ENCODE peak calls at places on chromosomes 12 and 14, in five cellular contexts. H is cardiac muscle cell; L is CD8-positive, alpha-beta T cell; K is OCI-LY7; S is tibial artery. M is an unnamed sample.

GRCh38 chr12:84912191-84913142 is at the start of gene SLC6A15:
- DNase-seq in S (peak), H (peak), L (no peak), K (no peak), M (peak)

GRCh38 chr12:131944601-131945251 is 5.0 kb upstream of the EP400 start:
- DNase-seq in K (no peak), L (no peak), H (no peak), S (no peak), M (no peak)

GRCh38 chr12:65449400-65449799 is 170.9 kb downstream of the MSRB3 start:
- DNase-seq in K (no peak), S (no peak), H (no peak), L (no peak), M (no peak)

GRCh38 chr12:101706403-101706802 is 9.0 kb downstream of the CHPT1 start:
- DNase-seq in L (no peak), K (no peak), H (no peak), S (no peak), M (no peak)

GRCh38 chr12:113239811-113240331 is 18.6 kb downstream of the TPCN1 start:
- DNase-seq in L (no peak), H (peak), K (no peak), S (no peak), M (no peak)

GRCh38 chr12:109880049-109880931 is at the start of gene GLTP:
- DNase-seq in L (peak), S (peak), H (peak), K (peak), M (no peak)

GRCh38 chr14:32244404-32244803 is 41.3 kb upstream of the RNU6-8 start:
- DNase-seq in L (no peak), H (peak), K (no peak), S (no peak), M (no peak)

GRCh38 chr14:68790656-68791077 is 2.2 kb downstream of the ZFP36L1 start:
- DNase-seq in K (peak), H (no peak), L (peak), S (no peak), M (no peak)

GRCh38 chr12:11729439-11730150 is 80.1 kb downstream of the ETV6 start:
- DNase-seq in S (no peak), L (no peak), H (no peak), K (peak), M (no peak)

GRCh38 chr12:115871714-115872113 is 405.8 kb downstream of the MED13L start:
- DNase-seq in L (no peak), S (no peak), K (peak), H (peak), M (peak)

GRCh38 chr14:97878727-97879126 is 1081.5 kb downstream of the VRK1 start:
- DNase-seq in L (peak), H (no peak), K (no peak), S (peak), M (no peak)

GRCh38 chr14:89417469-89418225 is 614 bp upstream of the FOXN3 start:
- DNase-seq in L (peak), S (peak), K (peak), H (peak), M (peak)

GRCh38 chr12:25546318-25546717 is 6.8 kb downstream of the LMNTD1 start:
- DNase-seq in S (no peak), L (no peak), H (no peak), K (no peak), M (no peak)
- H3K27ac ChIP-seq in S (no peak), L (no peak), H (no peak), K (no peak), M (no peak)

DNA sequence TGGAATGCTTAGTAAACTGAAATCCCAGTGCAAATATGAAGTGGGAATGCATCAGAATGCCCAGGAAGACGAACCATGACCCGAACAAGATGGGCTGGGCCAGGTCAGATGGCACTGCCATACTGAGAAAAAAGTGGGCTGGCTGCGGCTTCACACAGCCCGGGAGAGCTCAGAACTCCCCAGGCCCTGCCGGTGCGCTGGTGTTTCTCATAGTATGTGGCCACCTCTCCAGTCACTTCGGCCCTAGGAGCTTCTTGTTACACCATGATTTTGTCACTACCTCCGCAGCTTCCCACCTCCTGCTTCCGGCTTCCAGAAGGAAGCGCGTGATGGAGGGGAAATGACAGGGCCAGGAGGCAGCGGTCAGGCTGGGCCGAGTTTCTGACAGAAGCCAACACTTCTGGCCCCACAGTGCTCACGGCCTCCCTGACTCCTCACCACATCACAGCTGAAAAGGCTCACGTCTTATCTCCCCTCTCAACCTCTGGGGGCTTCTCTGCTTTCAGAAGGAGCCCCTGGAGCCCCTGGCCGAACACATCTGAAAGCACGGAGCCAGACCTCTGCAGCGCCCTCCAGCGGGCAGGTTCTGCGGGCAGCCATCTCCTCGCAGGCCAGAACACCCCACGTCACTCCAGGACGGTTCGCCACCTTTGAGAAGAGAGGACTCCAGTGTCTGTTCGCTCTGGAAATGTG is 30.7 kb downstream of the DAD1 start:
- DNase-seq in L (no peak), K (peak), S (no peak), H (no peak), M (no peak)
- TF ChIP-seq CTCF in L (peak), K (peak), S (no peak), H (peak), M (peak)

GRCh38 chr14:75981826-75982723 is at the start of gene TGFB3:
- DNase-seq in S (peak), H (peak), L (peak), K (peak), M (peak)

GRCh38 chr14:75979641-75980422 is 2.0 kb downstream of the TGFB3 start:
- DNase-seq in K (no peak), S (peak), L (no peak), H (no peak), M (no peak)

GRCh38 chr14:75981426-75981825 is 369 bp downstream of the TGFB3 start:
- DNase-seq in H (peak), K (peak), S (peak), L (no peak), M (no peak)

GRCh38 chr14:75979071-75979571 is 2.7 kb downstream of the TGFB3 start:
- DNase-seq in K (peak), S (peak), H (peak), L (no peak), M (no peak)

DNA sequence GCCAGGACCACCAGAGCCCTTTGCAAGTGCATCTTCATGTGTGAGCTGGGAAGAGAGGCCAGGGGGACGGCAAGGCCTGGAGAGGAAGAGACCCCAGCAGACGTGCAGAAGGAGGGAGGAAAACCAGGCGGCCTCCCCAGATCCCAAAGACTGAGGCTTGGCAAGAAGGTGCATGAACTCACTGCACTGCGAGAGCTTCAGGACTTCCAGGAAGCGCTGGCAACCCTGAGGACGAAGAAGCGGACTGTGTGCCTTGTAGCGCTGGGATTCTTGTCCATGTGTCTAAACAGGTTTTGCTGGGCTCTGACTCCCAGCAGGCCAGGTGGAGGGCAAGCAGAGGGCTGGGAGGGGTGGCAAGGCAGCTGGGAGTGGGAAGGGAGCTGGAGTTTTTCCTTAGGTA is 939 bp downstream of the TGFB3 start:
- DNase-seq in S (peak), K (no peak), H (no peak), L (no peak), M (no peak)
- H3K27ac ChIP-seq in S (peak), K (no peak), H (no peak), L (no peak), M (no peak)

GRCh38 chr12:9112076-9112853 is 3.5 kb downstream of the A2M start:
- DNase-seq in L (no peak), H (no peak), S (no peak), K (no peak), M (no peak)

GRCh38 chr12:9115731-9116689 is at the start of gene A2M:
- DNase-seq in L (no peak), H (peak), K (no peak), S (peak), M (no peak)

GRCh38 chr12:9113987-9114309 is 1.8 kb downstream of the A2M start:
- DNase-seq in H (no peak), K (no peak), L (no peak), S (no peak), M (no peak)

GRCh38 chr12:9113296-9113986 is 2.3 kb downstream of the A2M start:
- DNase-seq in K (no peak), S (no peak), L (no peak), H (no peak), M (no peak)

DNA sequence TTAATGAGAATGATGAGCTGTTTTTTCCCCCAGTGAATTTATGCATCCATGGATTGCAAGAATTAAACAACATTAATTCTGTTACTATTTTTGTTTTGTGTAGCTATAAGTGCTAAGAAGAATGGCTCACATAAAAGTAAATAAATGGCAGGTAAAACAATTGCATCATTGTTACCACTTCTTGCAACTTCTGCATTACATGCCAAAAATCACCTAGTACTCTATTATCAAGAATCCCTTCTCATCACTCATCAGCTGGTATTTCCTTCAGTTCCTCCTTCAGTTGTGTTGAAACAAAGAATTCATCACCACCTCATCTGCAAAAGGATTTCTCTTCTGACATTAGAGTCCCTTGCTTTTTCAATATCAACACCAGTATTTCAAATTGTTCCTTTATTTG is 773 bp downstream of the A2M start:
- DNase-seq in L (no peak), S (no peak), H (no peak), K (no peak), M (no peak)
- TF ChIP-seq CTCF in L (no peak), S (no peak), H (no peak), K (no peak), M (no peak)

DNA sequence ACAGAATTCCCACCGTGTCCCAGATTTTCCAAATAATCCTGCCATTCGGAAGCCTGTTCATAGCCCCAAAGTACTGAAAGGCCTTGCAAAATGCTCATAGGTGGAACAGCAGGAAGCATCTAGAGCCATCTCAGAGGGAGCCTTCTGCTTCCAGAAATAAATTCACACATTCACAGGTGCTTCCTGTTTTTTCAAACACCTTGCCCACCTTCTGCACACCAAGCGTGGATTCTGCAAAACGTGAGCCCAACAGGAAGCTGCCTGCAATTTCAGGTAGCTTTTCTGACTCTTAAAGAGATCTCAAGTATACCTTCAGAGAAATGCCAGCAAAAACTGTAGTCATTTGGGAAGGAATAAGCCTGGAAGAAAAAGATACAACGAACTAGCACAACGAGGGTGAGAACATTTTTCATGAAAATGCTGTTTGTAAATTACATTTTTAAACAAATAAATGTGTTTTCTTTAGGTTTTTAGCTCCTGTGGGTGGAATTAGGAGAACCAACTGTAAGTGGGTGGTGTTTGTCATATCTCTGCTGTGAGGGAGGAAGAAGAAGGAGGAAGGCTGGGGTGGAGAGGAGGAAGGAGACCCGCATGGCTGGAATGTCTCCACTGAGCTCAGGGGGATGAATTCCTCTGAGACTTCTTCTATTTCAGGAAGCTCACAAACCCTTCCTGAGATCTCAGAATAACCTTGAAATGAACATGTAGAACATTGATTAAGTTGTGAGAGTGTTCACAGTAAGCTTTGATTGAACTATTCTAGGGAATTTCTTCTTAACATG is at the start of gene IFNG-AS1:
- DNase-seq in S (no peak), K (peak), H (no peak), L (no peak), M (no peak)
- H3K27ac ChIP-seq in S (no peak), K (peak), H (no peak), L (no peak), M (no peak)

GRCh38 chr14:23590198-23590597 is 11.6 kb upstream of the JPH4 start:
- DNase-seq in L (no peak), S (no peak), K (no peak), H (no peak), M (no peak)

GRCh38 chr14:23589606-23590005 is 11.0 kb upstream of the JPH4 start:
- DNase-seq in S (no peak), K (no peak), L (no peak), H (no peak), M (no peak)

GRCh38 chr14:23582906-23583760 is 4.5 kb upstream of the JPH4 start:
- DNase-seq in K (no peak), S (no peak), L (no peak), H (no peak), M (no peak)

GRCh38 chr14:23588884-23589598 is 10.5 kb upstream of the JPH4 start:
- DNase-seq in S (peak), H (peak), L (peak), K (peak), M (peak)
- TF ChIP-seq CTCF in S (peak), H (peak), L (peak), K (peak), M (peak)

GRCh38 chr14:24145700-24146621 is at the start of gene PSME2:
- DNase-seq in L (no peak), S (no peak), K (peak), H (no peak), M (no peak)

GRCh38 chr14:24145219-24145618 is 1.2 kb downstream of the PSME2 start:
- DNase-seq in K (no peak), L (no peak), H (no peak), S (no peak), M (no peak)

GRCh38 chr14:24146622-24146977 is 190 bp upstream of the PSME2 start:
- DNase-seq in K (peak), L (peak), S (peak), H (peak), M (peak)

GRCh38 chr14:24143511-24143910 is 2.1 kb upstream of the EMC9 start:
- DNase-seq in L (no peak), K (no peak), S (no peak), H (no peak), M (peak)

DNA sequence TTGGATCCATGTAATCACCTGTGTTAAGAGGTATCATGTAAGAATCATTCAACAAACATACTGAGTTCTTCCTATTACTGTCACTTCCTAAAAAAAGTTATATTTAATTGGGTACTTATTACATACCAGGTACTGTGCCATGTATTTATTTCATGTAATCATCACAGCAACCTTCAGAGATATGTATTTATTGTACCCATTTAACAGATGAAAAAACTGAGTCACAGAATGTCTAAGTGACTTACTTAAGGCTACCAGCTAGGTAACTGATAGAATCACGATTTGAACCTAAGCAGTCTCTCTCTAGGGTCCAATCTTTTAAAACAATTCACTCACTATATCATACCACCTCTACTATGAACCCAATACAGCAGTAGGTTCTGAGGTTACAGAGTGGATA is 2.0 kb downstream of the PSME2 start:
- DNase-seq in K (no peak), L (no peak), H (no peak), S (no peak), M (no peak)
- H3K27ac ChIP-seq in K (no peak), L (no peak), H (no peak), S (no peak), M (no peak)

M was measured in brain microvascular endothelial cell.